ENCODE peak calls at places on chromosomes 13 and 19, in four cellular contexts. One of them, this sample, is unnamed.

GRCh38 chr19:3467437-3468198 is 12.7 kb downstream of the SMIM24 start:
- DNase-seq in AG10803: no peak
- DNase-seq in thoracic aorta: no peak
- DNase-seq in fibroblast of lung: no peak
- DNase-seq in this sample: no peak

GRCh38 chr13:106680796-106681482 is 113.0 kb upstream of the ARGLU1 start:
- DNase-seq in fibroblast of lung: no peak
- DNase-seq in AG10803: no peak
- DNase-seq in thoracic aorta: no peak
- DNase-seq in this sample: no peak

GRCh38 chr19:8684001-8684902 is 14.3 kb downstream of the ACTL9 start:
- DNase-seq in thoracic aorta: no peak
- DNase-seq in fibroblast of lung: no peak
- DNase-seq in AG10803: no peak
- DNase-seq in this sample: no peak

GRCh38 chr19:40799558-40800338 is 757 bp downstream of the EGLN2 start:
- DNase-seq in fibroblast of lung: no peak
- DNase-seq in AG10803: no peak
- DNase-seq in thoracic aorta: no peak
- DNase-seq in this sample: peak

GRCh38 chr13:51785592-51786424 is 18.2 kb downstream of the DHRS12 start:
- DNase-seq in AG10803: peak
- DNase-seq in fibroblast of lung: peak
- DNase-seq in thoracic aorta: no peak
- DNase-seq in this sample: peak

GRCh38 chr13:94550030-94550738 is 45.8 kb downstream of the TGDS start:
- DNase-seq in AG10803: peak
- DNase-seq in fibroblast of lung: peak
- DNase-seq in thoracic aorta: no peak
- DNase-seq in this sample: peak

GRCh38 chr19:15331419-15332310 is 674 bp downstream of the BRD4 start:
- DNase-seq in thoracic aorta: no peak
- DNase-seq in AG10803: peak
- DNase-seq in fibroblast of lung: peak
- DNase-seq in this sample: peak

GRCh38 chr13:94369862-94370491 is 109.5 kb downstream of the DCT start:
- DNase-seq in AG10803: no peak
- DNase-seq in thoracic aorta: no peak
- DNase-seq in fibroblast of lung: peak
- DNase-seq in this sample: no peak

GRCh38 chr13:50129923-50130685 is 114.9 kb downstream of the KCNRG start:
- DNase-seq in AG10803: peak
- DNase-seq in thoracic aorta: no peak
- DNase-seq in fibroblast of lung: peak
- DNase-seq in this sample: peak

GRCh38 chr19:13153627-13154240 is 3.5 kb downstream of the IER2 start:
- DNase-seq in AG10803: peak
- DNase-seq in thoracic aorta: no peak
- DNase-seq in fibroblast of lung: peak
- DNase-seq in this sample: peak
- TF ChIP-seq CTCF in AG10803: peak
- TF ChIP-seq CTCF in thoracic aorta: no peak
- TF ChIP-seq CTCF in fibroblast of lung: no peak
- TF ChIP-seq CTCF in this sample: peak

GRCh38 chr19:38849746-38850230 is at the start of gene HNRNPL:
- DNase-seq in AG10803: no peak
- DNase-seq in fibroblast of lung: no peak
- DNase-seq in thoracic aorta: no peak
- DNase-seq in this sample: no peak

GRCh38 chr19:38849147-38849745 is 540 bp downstream of the HNRNPL start:
- DNase-seq in AG10803: peak
- DNase-seq in thoracic aorta: peak
- DNase-seq in fibroblast of lung: peak
- DNase-seq in this sample: peak

GRCh38 chr19:38851622-38852230 is 1.9 kb upstream of the HNRNPL start:
- DNase-seq in AG10803: peak
- DNase-seq in thoracic aorta: peak
- DNase-seq in fibroblast of lung: peak
- DNase-seq in this sample: peak

GRCh38 chr19:38850976-38851621 is 1.3 kb upstream of the HNRNPL start:
- DNase-seq in AG10803: no peak
- DNase-seq in thoracic aorta: no peak
- DNase-seq in fibroblast of lung: no peak
- DNase-seq in this sample: peak

GRCh38 chr19:38850231-38850975 is 617 bp upstream of the HNRNPL start:
- DNase-seq in AG10803: peak
- DNase-seq in fibroblast of lung: peak
- DNase-seq in thoracic aorta: peak
- DNase-seq in this sample: peak
- TF ChIP-seq CTCF in AG10803: peak
- TF ChIP-seq CTCF in fibroblast of lung: peak
- TF ChIP-seq CTCF in thoracic aorta: peak
- TF ChIP-seq CTCF in this sample: peak

DNA sequence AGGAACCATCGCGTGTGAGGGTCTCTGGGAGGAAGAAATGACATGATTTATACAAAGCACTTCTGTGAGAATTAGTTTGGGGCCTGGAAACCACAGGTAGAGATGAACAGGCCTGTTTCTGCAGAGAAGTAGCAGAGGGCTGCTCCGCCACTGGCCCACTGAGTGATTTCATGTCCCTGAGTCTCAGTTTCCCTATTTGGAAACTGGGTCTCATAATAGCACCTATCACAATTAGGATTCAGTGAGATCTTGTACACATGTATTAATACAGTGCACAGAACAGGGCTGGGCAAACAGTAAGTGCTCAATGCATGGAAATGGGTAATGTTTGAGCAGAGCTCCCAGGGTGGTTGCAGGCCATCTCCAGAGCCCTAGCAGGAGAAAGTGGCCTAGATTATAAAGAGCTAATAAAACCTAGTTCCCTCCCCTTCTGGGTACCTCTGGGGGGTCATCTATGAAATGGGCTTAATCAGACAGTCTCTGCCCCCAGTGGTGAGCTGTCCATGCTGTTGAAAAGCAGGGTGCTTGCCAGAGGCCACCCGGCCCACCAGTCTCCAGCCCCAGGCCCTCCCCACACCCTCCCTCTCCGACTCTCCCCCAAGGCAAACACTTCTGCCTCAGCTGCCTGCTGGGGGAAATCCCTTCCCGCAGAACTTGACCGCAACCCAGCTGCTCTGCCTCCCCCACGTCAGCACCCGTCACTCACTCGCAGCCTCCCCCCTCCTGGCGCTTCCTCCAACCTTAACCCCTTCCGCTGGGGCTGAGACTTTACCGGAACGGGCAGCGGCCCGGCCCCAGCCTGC is 4.5 kb downstream of the BCL3 start:
- DNase-seq in AG10803: peak
- DNase-seq in fibroblast of lung: peak
- DNase-seq in thoracic aorta: peak
- DNase-seq in this sample: peak
- TF ChIP-seq CTCF in AG10803: peak
- TF ChIP-seq CTCF in fibroblast of lung: peak
- TF ChIP-seq CTCF in thoracic aorta: no peak
- TF ChIP-seq CTCF in this sample: peak

DNA sequence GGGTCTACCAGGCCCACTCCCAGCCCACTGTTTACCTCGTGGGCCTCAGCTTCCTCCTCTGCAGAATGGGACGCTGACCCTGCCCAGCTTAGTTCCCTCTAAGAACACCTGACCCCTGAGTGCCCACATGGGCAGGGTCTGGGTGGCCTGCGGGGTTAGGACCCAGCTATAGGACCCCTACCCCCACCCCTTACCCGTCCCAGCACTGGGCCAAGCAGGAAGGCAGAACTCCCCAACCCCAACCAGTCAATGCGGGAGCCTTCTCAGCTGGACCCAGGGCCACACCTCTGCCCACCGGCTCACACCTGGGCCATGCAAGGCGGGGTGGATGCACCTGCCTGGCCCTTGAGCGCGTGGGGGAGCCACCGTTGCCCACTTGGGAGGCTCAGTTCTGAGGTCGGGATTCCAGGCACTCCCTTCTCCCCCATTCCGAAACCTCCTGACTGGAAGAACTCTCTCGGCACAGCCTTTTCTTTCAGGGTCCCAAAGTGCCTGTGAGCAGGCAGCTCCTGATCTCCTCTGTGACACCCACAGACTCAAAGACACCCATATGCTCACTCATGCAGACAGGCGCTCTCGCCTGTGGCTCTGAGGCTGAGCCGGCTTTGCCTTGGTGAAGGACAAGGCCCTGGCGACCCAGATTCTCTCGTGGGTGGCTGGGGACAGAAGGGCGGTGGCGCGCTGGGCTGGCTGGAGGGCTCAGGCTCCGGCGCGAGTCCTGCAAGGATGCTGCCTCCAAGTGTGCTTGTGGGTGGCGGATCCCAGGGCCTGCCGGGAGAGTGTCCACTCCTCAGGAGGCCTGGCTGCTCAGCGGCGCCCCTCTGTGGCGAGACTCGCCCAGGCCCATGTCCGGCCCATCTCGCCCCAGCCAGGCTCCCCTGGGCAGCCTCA is 27.9 kb upstream of the PARP4 start:
- DNase-seq in AG10803: no peak
- DNase-seq in thoracic aorta: no peak
- DNase-seq in fibroblast of lung: no peak
- DNase-seq in this sample: peak
- TF ChIP-seq CTCF in AG10803: no peak
- TF ChIP-seq CTCF in thoracic aorta: no peak
- TF ChIP-seq CTCF in fibroblast of lung: no peak
- TF ChIP-seq CTCF in this sample: peak

GRCh38 chr19:6773323-6773931 is 919 bp downstream of the VAV1 start:
- DNase-seq in thoracic aorta: no peak
- DNase-seq in fibroblast of lung: no peak
- DNase-seq in AG10803: no peak
- DNase-seq in this sample: no peak
- TF ChIP-seq CTCF in thoracic aorta: no peak
- TF ChIP-seq CTCF in fibroblast of lung: no peak
- TF ChIP-seq CTCF in AG10803: no peak
- TF ChIP-seq CTCF in this sample: no peak